ENCODE peak calls at places on chromosomes 12 and 14, in eight cellular contexts. F is tibial nerve; N is neuronal stem cell; W is upper lobe of right lung; J is naive thymus-derived CD4-positive, alpha-beta T cell; E is left ventricle myocardium inferior; U is IMR-90; B is osteoblast. V is an unnamed sample. For H3K9me3, the result is how much of the 10 kb centered on the place peaks cover.

GRCh38 chr14:93956082-93956481 is 20.3 kb downstream of the ASB2 start:
- DNase-seq in F (no peak), N (no peak), W (no peak), J (no peak), E (no peak), U (no peak), B (peak), V (no peak)

GRCh38 chr12:103848132-103848531 is 7.1 kb upstream of the NT5DC3 start:
- DNase-seq in F (no peak), N (no peak), W (no peak), J (no peak), E (no peak), U (no peak), B (no peak), V (no peak)

GRCh38 chr14:83779266-83779665 is 1750.7 kb upstream of the FLRT2 start:
- DNase-seq in F (no peak), N (no peak), W (no peak), J (no peak), E (no peak), U (peak), B (no peak), V (no peak)

GRCh38 chr14:102348376-102348775 is 14.3 kb downstream of the CINP start:
- DNase-seq in F (no peak), N (no peak), W (no peak), J (no peak), E (no peak), U (no peak), B (no peak), V (no peak)

GRCh38 chr14:64324461-64325255 is 30.5 kb upstream of the ESR2 start:
- DNase-seq in F (no peak), N (no peak), W (no peak), J (no peak), E (no peak), U (peak), B (no peak), V (no peak)

GRCh38 chr12:52579468-52580450 is 6.1 kb upstream of the KRT74 start:
- DNase-seq in F (no peak), N (no peak), W (peak), J (no peak), E (no peak), U (no peak), B (no peak), V (no peak)

GRCh38 chr12:1804545-1805332 is 15.6 kb upstream of the LRTM2 start:
- DNase-seq in F (peak), N (peak), W (peak), J (peak), E (peak), U (peak), B (peak), V (peak)

GRCh38 chr12:113932411-113933196 is 33.5 kb downstream of the RBM19 start:
- DNase-seq in F (peak), N (no peak), W (no peak), J (no peak), E (no peak), U (peak), B (peak), V (no peak)

GRCh38 chr12:88720785-88721650 is 140.7 kb upstream of the KITLG start:
- DNase-seq in F (no peak), N (no peak), W (no peak), J (no peak), E (no peak), U (no peak), B (no peak), V (no peak)

GRCh38 chr14:89298056-89298834 is 118.8 kb downstream of the FOXN3 start:
- DNase-seq in F (no peak), N (no peak), W (no peak), J (no peak), E (no peak), U (no peak), B (no peak), V (no peak)

GRCh38 chr12:44184499-44185206 is 348.8 kb downstream of the TMEM117 start:
- DNase-seq in F (no peak), N (no peak), W (no peak), J (no peak), E (no peak), U (no peak), B (no peak), V (no peak)

GRCh38 chr12:116657921-116658495 is 79.9 kb downstream of the SPRING1 start:
- DNase-seq in F (no peak), N (no peak), W (no peak), J (no peak), E (no peak), U (no peak), B (peak), V (no peak)

GRCh38 chr14:21039585-21040369 is 2.4 kb upstream of the RNASE7 start:
- DNase-seq in F (peak), N (peak), W (no peak), J (peak), E (no peak), U (peak), B (peak), V (no peak)

GRCh38 chr14:105924951-105925591 is 398.7 kb downstream of the TMEM121 start:
- DNase-seq in F (no peak), N (no peak), W (peak), J (no peak), E (no peak), U (no peak), B (no peak), V (peak)

GRCh38 chr14:105926415-105927093 is 400.2 kb downstream of the TMEM121 start:
- DNase-seq in F (no peak), N (no peak), W (peak), J (no peak), E (no peak), U (no peak), B (peak), V (peak)

GRCh38 chr14:105927661-105928060 is 401.3 kb downstream of the TMEM121 start:
- DNase-seq in F (no peak), N (no peak), W (no peak), J (no peak), E (no peak), U (no peak), B (peak), V (peak)

GRCh38 chr14:105925615-105926414 is 399.4 kb downstream of the TMEM121 start:
- DNase-seq in F (no peak), N (no peak), W (no peak), J (no peak), E (no peak), U (no peak), B (peak), V (peak)

GRCh38 chr14:105927094-105927475 is 400.7 kb downstream of the TMEM121 start:
- DNase-seq in F (no peak), N (no peak), W (no peak), J (no peak), E (no peak), U (no peak), B (peak), V (peak)
- H3K9me3 ChIP-seq in F (under half), N (under half), W (under half), J (under half), E (under half), U (under half), B (under half), V (under half)

GRCh38 chr14:70333703-70334102 is 25.8 kb downstream of the COX16 start:
- DNase-seq in F (no peak), N (no peak), W (no peak), J (no peak), E (no peak), U (no peak), B (no peak), V (no peak)

GRCh38 chr14:70332015-70332414 is 27.5 kb downstream of the COX16 start:
- DNase-seq in F (no peak), N (no peak), W (no peak), J (no peak), E (no peak), U (no peak), B (no peak), V (no peak)

GRCh38 chr14:70338550-70338949 is 20.9 kb downstream of the COX16 start:
- DNase-seq in F (no peak), N (no peak), W (no peak), J (no peak), E (no peak), U (no peak), B (no peak), V (no peak)

GRCh38 chr14:70330596-70330995 is 28.9 kb downstream of the COX16 start:
- DNase-seq in F (no peak), N (no peak), W (no peak), J (no peak), E (no peak), U (no peak), B (no peak), V (no peak)

GRCh38 chr14:70333289-70333688 is 26.2 kb downstream of the COX16 start:
- DNase-seq in F (no peak), N (no peak), W (no peak), J (no peak), E (no peak), U (no peak), B (no peak), V (no peak)
- H3K9me3 ChIP-seq in F (under half), N (under half), W (under half), J (under half), E (under half), U (under half), B (under half), V (under half)

DNA sequence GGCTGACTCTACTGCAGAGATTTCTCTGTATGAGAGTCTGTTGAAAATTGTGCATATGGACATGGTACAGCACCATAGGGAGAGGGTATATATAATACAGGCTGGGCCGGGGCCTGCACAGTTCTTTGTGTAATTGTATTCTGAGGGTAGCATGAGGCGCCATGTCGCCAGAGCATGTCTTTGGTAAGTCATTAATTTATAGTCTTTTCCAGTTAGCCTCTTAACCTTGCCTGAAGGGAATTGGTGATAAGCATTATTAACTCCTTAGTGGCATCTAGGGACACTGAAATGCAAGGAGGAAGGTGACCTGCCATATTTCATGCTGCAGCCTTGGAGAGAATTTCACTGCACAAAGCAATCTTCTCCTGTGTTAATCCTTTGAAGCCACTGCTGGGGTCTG is 569.9 kb downstream of the TMTC2 start:
- DNase-seq in F (no peak), N (no peak), W (no peak), J (no peak), E (no peak), U (no peak), B (no peak), V (no peak)
- H3K9me3 ChIP-seq in F (under half), N (under half), W (under half), J (under half), E (under half), U (under half), B (under half), V (under half)

GRCh38 chr12:34598851-34599529 is 576.7 kb downstream of the ALG10 start:
- DNase-seq in F (no peak), N (no peak), W (peak), J (no peak), E (no peak), U (no peak), B (no peak), V (peak)

GRCh38 chr12:34600592-34601462 is 578.5 kb downstream of the ALG10 start:
- DNase-seq in F (no peak), N (no peak), W (peak), J (no peak), E (no peak), U (no peak), B (peak), V (peak)

GRCh38 chr12:34598352-34598827 is 576.1 kb downstream of the ALG10 start:
- DNase-seq in F (no peak), N (no peak), W (no peak), J (no peak), E (no peak), U (no peak), B (no peak), V (no peak)

GRCh38 chr12:34601689-34602088 is 579.4 kb downstream of the ALG10 start:
- DNase-seq in F (no peak), N (no peak), W (peak), J (no peak), E (no peak), U (no peak), B (no peak), V (peak)

DNA sequence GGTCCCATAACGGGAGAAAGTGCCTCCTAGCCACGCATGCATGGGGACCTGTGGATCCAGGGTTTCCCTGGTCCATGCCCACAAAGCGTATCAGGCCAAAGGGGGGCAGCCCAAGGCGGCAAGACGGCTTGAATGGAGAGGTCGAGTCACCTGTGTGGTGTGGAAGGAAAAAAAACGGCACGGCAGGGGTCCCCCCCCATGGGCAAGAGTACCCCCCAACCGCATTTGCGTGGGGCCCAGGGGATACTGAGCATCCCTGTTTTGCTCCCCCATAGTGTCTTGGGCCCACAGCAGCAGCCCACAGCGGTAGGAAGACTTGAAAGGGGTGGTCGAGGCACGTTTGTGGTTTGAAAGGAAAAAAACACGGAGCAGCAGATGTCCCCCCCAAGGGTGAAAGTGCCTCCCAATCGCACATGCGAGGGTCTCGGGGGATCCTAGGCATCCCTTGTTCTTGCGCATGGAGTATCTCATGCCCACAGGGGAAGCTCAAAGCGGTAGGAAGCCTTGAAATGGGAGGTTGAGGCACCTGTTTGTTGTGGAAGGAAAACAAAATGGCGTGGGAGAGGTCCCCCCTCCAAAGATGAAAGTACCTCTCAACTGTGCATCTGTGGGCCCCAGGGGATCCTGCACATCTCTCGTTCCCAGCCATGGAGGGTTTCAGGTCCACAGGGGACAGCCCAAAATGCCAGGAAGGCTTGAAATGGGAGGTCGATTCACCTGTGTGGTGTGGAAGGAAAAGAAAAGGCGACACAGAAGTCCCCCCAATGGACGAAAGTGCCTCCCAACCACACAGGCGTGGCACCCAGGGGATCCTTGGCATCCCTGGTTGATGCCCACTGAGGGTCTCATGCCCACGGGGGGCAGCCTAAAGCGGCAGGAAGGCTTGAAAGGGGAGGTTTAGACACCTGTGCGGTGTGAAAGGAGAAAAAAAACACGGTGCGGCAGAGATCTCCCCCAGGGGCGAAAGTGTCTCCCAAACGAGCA is 577.5 kb downstream of the ALG10 start:
- DNase-seq in F (no peak), N (no peak), W (peak), J (no peak), E (no peak), U (no peak), B (peak), V (no peak)
- H3K9me3 ChIP-seq in F (half or more), N (under half), W (under half), J (under half), E (half or more), U (half or more), B (under half), V (under half)